ENCODE peak calls at places on chromosomes 7 and 10, in four cellular contexts. One of them, this sample, is unnamed.

GRCh38 chr7:54349259-54349658 is 192.9 kb upstream of the VSTM2A start:
- DNase-seq in left ventricle myocardium inferior: no peak
- DNase-seq in B cell: no peak
- DNase-seq in foreskin fibroblast: peak; percentile 94
- DNase-seq in this sample: no peak

GRCh38 chr10:75195035-75195763 is 15.4 kb upstream of the VDAC2 start:
- DNase-seq in left ventricle myocardium inferior: no peak
- DNase-seq in B cell: no peak
- DNase-seq in foreskin fibroblast: peak; percentile 73
- DNase-seq in this sample: peak; percentile 62

GRCh38 chr7:149474309-149475120 is 13.7 kb upstream of the ZNF777 start:
- DNase-seq in left ventricle myocardium inferior: no peak
- DNase-seq in B cell: no peak
- DNase-seq in foreskin fibroblast: no peak
- DNase-seq in this sample: no peak

GRCh38 chr7:121330053-121330833 is 1.4 kb downstream of the WNT16 start:
- DNase-seq in left ventricle myocardium inferior: no peak
- DNase-seq in B cell: peak; percentile 60
- DNase-seq in foreskin fibroblast: peak; percentile 63
- DNase-seq in this sample: no peak

GRCh38 chr7:17502209-17502810 is 203.9 kb downstream of the AHR start:
- DNase-seq in left ventricle myocardium inferior: no peak
- DNase-seq in B cell: no peak
- DNase-seq in foreskin fibroblast: no peak
- DNase-seq in this sample: no peak

GRCh38 chr7:40535678-40536077 is 400.9 kb downstream of the SUGCT start:
- DNase-seq in left ventricle myocardium inferior: no peak
- DNase-seq in B cell: no peak
- DNase-seq in foreskin fibroblast: no peak
- DNase-seq in this sample: no peak

GRCh38 chr7:74174606-74175082 is 488 bp downstream of the EIF4H start:
- DNase-seq in left ventricle myocardium inferior: peak; percentile 27
- DNase-seq in B cell: no peak
- DNase-seq in foreskin fibroblast: peak; percentile 51
- DNase-seq in this sample: no peak

GRCh38 chr10:105291571-105291970 is 650.5 kb downstream of the SORCS3 start:
- DNase-seq in left ventricle myocardium inferior: no peak
- DNase-seq in B cell: no peak
- DNase-seq in foreskin fibroblast: no peak
- DNase-seq in this sample: no peak

GRCh38 chr7:97770845-97771244 is 39.0 kb downstream of the TAC1 start:
- DNase-seq in left ventricle myocardium inferior: no peak
- DNase-seq in B cell: no peak
- DNase-seq in foreskin fibroblast: no peak
- DNase-seq in this sample: no peak

GRCh38 chr10:122682522-122682921 is 17.1 kb downstream of the C10orf120 start:
- DNase-seq in left ventricle myocardium inferior: peak; percentile 48
- DNase-seq in B cell: no peak
- DNase-seq in foreskin fibroblast: no peak
- DNase-seq in this sample: no peak

GRCh38 chr10:49743464-49744075 is 18.6 kb downstream of the OGDHL start:
- DNase-seq in left ventricle myocardium inferior: no peak
- DNase-seq in B cell: peak; percentile 11
- DNase-seq in foreskin fibroblast: no peak
- DNase-seq in this sample: no peak

GRCh38 chr7:25847331-25848070 is 304.5 kb upstream of the NFE2L3 start:
- DNase-seq in left ventricle myocardium inferior: no peak
- DNase-seq in B cell: no peak
- DNase-seq in foreskin fibroblast: peak; percentile 72
- DNase-seq in this sample: no peak

GRCh38 chr7:121342631-121343030 is 13.8 kb downstream of the WNT16 start:
- DNase-seq in left ventricle myocardium inferior: no peak
- DNase-seq in B cell: no peak
- DNase-seq in foreskin fibroblast: peak; percentile 22
- DNase-seq in this sample: no peak

GRCh38 chr10:132162021-132162531 is 24.7 kb upstream of the DPYSL4 start:
- DNase-seq in left ventricle myocardium inferior: no peak
- DNase-seq in B cell: no peak
- DNase-seq in foreskin fibroblast: no peak
- DNase-seq in this sample: no peak

GRCh38 chr7:26022578-26022977 is 129.4 kb upstream of the NFE2L3 start:
- DNase-seq in left ventricle myocardium inferior: no peak
- DNase-seq in B cell: no peak
- DNase-seq in foreskin fibroblast: no peak
- DNase-seq in this sample: no peak

GRCh38 chr7:64101943-64102655 is 56.9 kb downstream of the ZNF727 start:
- DNase-seq in left ventricle myocardium inferior: no peak
- DNase-seq in B cell: no peak
- DNase-seq in foreskin fibroblast: no peak
- DNase-seq in this sample: no peak

GRCh38 chr10:103096130-103096529 is 96.9 kb downstream of the NT5C2 start:
- DNase-seq in left ventricle myocardium inferior: no peak
- DNase-seq in B cell: no peak
- DNase-seq in foreskin fibroblast: no peak
- DNase-seq in this sample: no peak

GRCh38 chr10:119283387-119283786 is 76.0 kb downstream of the GRK5 start:
- DNase-seq in left ventricle myocardium inferior: no peak
- DNase-seq in B cell: no peak
- DNase-seq in foreskin fibroblast: no peak
- DNase-seq in this sample: no peak

GRCh38 chr10:43921881-43922280 is 273.2 kb upstream of the ZNF32 start:
- DNase-seq in left ventricle myocardium inferior: no peak
- DNase-seq in B cell: no peak
- DNase-seq in foreskin fibroblast: no peak
- DNase-seq in this sample: no peak

GRCh38 chr10:88032566-88032965 is 169.1 kb downstream of the PTEN start:
- DNase-seq in left ventricle myocardium inferior: no peak
- DNase-seq in B cell: no peak
- DNase-seq in foreskin fibroblast: peak; percentile 86
- DNase-seq in this sample: no peak

GRCh38 chr10:81662837-81663236 is 212.2 kb upstream of the NRG3 start:
- DNase-seq in left ventricle myocardium inferior: no peak
- DNase-seq in B cell: no peak
- DNase-seq in foreskin fibroblast: no peak
- DNase-seq in this sample: no peak

GRCh38 chr10:7211857-7212577 is 198.8 kb downstream of the SFMBT2 start:
- DNase-seq in left ventricle myocardium inferior: no peak
- DNase-seq in B cell: no peak
- DNase-seq in foreskin fibroblast: no peak
- DNase-seq in this sample: no peak

GRCh38 chr10:14523286-14523685 is 192.6 kb upstream of the FRMD4A start:
- DNase-seq in left ventricle myocardium inferior: no peak
- DNase-seq in B cell: no peak
- DNase-seq in foreskin fibroblast: no peak
- DNase-seq in this sample: no peak

DNA sequence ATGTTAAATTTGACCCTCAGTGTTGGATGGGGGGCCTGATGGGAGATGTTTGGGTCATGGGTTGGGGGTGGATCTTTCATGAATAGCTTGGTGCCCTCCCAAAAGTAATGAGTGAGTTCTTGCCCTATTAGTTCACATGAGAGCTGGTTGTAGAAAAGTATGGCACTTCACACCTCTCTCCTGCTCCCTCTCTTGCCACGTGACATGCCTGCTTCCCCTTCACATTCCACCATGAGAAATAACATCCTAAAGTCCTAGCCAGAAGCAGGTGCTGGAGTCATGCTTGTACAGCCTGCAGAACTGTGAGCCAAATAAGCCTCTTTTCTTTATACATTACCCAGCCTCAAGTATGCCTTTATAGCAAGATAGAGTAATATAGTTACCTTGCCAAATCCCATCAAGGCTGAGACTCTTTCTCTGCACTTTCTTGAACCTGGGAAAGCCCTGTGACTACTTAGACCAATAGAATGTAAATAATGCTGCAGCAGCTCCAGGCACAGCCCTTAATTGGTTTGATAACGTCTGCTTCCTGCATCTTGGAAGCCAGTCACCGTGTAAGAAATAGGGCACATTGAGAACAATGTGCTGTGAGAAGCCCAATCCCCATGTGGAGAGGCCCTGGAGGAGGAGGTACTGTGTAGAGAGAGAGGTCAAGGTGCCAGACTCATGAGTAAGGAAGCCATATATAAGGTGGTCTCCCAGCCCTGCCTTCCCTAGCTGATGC is 88.0 kb upstream of the NAMPT start:
- DNase-seq in left ventricle myocardium inferior: no peak
- DNase-seq in B cell: no peak
- DNase-seq in foreskin fibroblast: no peak
- DNase-seq in this sample: no peak
- TF ChIP-seq CTCF in left ventricle myocardium inferior: no peak
- TF ChIP-seq CTCF in B cell: no peak
- TF ChIP-seq CTCF in foreskin fibroblast: no peak
- TF ChIP-seq CTCF in this sample: no peak

GRCh38 chr7:35596061-35596460 is 98.9 kb downstream of the HERPUD2 start:
- DNase-seq in left ventricle myocardium inferior: no peak
- DNase-seq in B cell: no peak
- DNase-seq in foreskin fibroblast: peak; percentile 68
- DNase-seq in this sample: no peak

GRCh38 chr7:35588647-35589046 is 106.3 kb downstream of the HERPUD2 start:
- DNase-seq in left ventricle myocardium inferior: no peak
- DNase-seq in B cell: no peak
- DNase-seq in foreskin fibroblast: no peak
- DNase-seq in this sample: no peak

GRCh38 chr7:35599642-35600041 is 95.3 kb downstream of the HERPUD2 start:
- DNase-seq in left ventricle myocardium inferior: no peak
- DNase-seq in B cell: no peak
- DNase-seq in foreskin fibroblast: no peak
- DNase-seq in this sample: no peak

GRCh38 chr7:35599061-35599460 is 95.9 kb downstream of the HERPUD2 start:
- DNase-seq in left ventricle myocardium inferior: no peak
- DNase-seq in B cell: no peak
- DNase-seq in foreskin fibroblast: no peak
- DNase-seq in this sample: no peak

GRCh38 chr7:35593896-35594295 is 101.0 kb downstream of the HERPUD2 start:
- DNase-seq in left ventricle myocardium inferior: no peak
- DNase-seq in B cell: no peak
- DNase-seq in foreskin fibroblast: no peak
- DNase-seq in this sample: no peak
- TF ChIP-seq CTCF in left ventricle myocardium inferior: no peak
- TF ChIP-seq CTCF in B cell: peak; percentile 26
- TF ChIP-seq CTCF in foreskin fibroblast: peak; percentile 22
- TF ChIP-seq CTCF in this sample: peak; percentile 4

GRCh38 chr10:100303724-100304319 is 17.3 kb upstream of the BLOC1S2 start:
- DNase-seq in left ventricle myocardium inferior: no peak
- DNase-seq in B cell: no peak
- DNase-seq in foreskin fibroblast: peak; percentile 56
- DNase-seq in this sample: no peak
- TF ChIP-seq CTCF in left ventricle myocardium inferior: peak; percentile 64
- TF ChIP-seq CTCF in B cell: peak; percentile 70
- TF ChIP-seq CTCF in foreskin fibroblast: peak; percentile 64
- TF ChIP-seq CTCF in this sample: peak; percentile 71

GRCh38 chr7:42385912-42386311 is 148.9 kb upstream of the GLI3 start:
- DNase-seq in left ventricle myocardium inferior: no peak
- DNase-seq in B cell: no peak
- DNase-seq in foreskin fibroblast: no peak
- DNase-seq in this sample: no peak
- TF ChIP-seq CTCF in left ventricle myocardium inferior: no peak
- TF ChIP-seq CTCF in B cell: no peak
- TF ChIP-seq CTCF in foreskin fibroblast: no peak
- TF ChIP-seq CTCF in this sample: no peak

GRCh38 chr7:91030680-91031079 is 233.6 kb upstream of the FZD1 start:
- DNase-seq in left ventricle myocardium inferior: no peak
- DNase-seq in B cell: no peak
- DNase-seq in foreskin fibroblast: no peak
- DNase-seq in this sample: no peak

GRCh38 chr7:91033574-91033973 is 230.7 kb upstream of the FZD1 start:
- DNase-seq in left ventricle myocardium inferior: no peak
- DNase-seq in B cell: no peak
- DNase-seq in foreskin fibroblast: no peak
- DNase-seq in this sample: no peak

GRCh38 chr7:91029688-91030087 is 234.5 kb upstream of the FZD1 start:
- DNase-seq in left ventricle myocardium inferior: no peak
- DNase-seq in B cell: no peak
- DNase-seq in foreskin fibroblast: no peak
- DNase-seq in this sample: no peak

GRCh38 chr7:91034459-91035368 is 229.5 kb upstream of the FZD1 start:
- DNase-seq in left ventricle myocardium inferior: no peak
- DNase-seq in B cell: peak; percentile 28
- DNase-seq in foreskin fibroblast: peak; percentile 74
- DNase-seq in this sample: peak; percentile 20

GRCh38 chr7:91031757-91032156 is 232.5 kb upstream of the FZD1 start:
- DNase-seq in left ventricle myocardium inferior: no peak
- DNase-seq in B cell: no peak
- DNase-seq in foreskin fibroblast: no peak
- DNase-seq in this sample: no peak
- TF ChIP-seq CTCF in left ventricle myocardium inferior: no peak
- TF ChIP-seq CTCF in B cell: no peak
- TF ChIP-seq CTCF in foreskin fibroblast: no peak
- TF ChIP-seq CTCF in this sample: no peak

DNA sequence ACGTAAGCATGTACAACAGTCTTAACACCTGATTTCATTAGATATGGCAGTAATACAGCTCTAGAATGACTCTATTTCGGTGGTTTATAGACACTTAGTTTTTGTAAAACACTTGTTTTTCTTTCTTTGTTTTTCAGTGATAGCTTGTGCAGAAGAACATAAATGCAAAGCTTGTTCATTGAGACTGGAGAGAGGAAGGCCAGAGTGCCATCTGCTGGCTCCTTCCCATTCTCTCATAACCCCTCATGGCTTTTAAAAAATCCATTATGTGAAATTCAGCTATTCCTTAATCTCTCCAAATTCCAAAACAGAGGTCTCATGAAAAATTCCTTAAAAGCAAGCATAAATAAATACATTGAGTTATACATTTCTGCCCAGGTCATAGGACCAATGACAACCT is 76.3 kb downstream of the CACNB2 start:
- DNase-seq in left ventricle myocardium inferior: no peak
- DNase-seq in B cell: no peak
- DNase-seq in foreskin fibroblast: peak; percentile 79
- DNase-seq in this sample: no peak
- TF ChIP-seq CTCF in left ventricle myocardium inferior: peak; percentile 57
- TF ChIP-seq CTCF in B cell: no peak
- TF ChIP-seq CTCF in foreskin fibroblast: peak; percentile 52
- TF ChIP-seq CTCF in this sample: peak; percentile 61

DNA sequence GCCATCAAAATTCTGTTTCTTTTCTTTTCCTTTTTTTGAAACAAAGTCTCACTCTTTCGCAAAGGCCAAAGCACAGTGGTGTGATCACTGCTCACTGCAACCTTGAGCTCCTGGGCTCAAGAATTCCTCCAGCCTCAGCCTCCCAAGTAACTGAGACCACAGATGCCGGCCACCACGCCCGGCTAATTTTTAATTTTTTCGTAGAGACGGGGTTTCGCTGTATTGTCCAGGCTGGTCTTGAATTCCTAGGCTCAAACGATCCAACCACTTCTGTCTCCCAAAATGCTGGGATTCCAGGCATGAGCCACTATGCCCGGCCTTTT is 25.7 kb upstream of the TRIM56 start:
- DNase-seq in left ventricle myocardium inferior: no peak
- DNase-seq in B cell: no peak
- DNase-seq in foreskin fibroblast: no peak
- DNase-seq in this sample: no peak
- TF ChIP-seq CTCF in left ventricle myocardium inferior: peak; percentile 6
- TF ChIP-seq CTCF in B cell: peak; percentile 64
- TF ChIP-seq CTCF in foreskin fibroblast: no peak
- TF ChIP-seq CTCF in this sample: no peak

This sample was measured in AG09319.